ENCODE peak calls at places on chromosomes 1 and 21, in five cellular contexts. One of them, this sample, is unnamed.
A peak's percentile ranks its signal among the peaks of the same experiment; 100 is the strongest.

GRCh38 chr1:5664906-5665875 is 327.0 kb downstream of the NPHP4 start:
- DNase-seq in astrocyte: no peak
- DNase-seq in fibroblast of lung: no peak
- DNase-seq in PC-9: no peak
- DNase-seq in GM23248: no peak
- DNase-seq in this sample: no peak

GRCh38 chr1:72526926-72527325 is 244.6 kb upstream of the NEGR1 start:
- DNase-seq in astrocyte: peak; percentile 87
- DNase-seq in GM23248: peak; percentile 4
- DNase-seq in PC-9: no peak
- DNase-seq in fibroblast of lung: peak; percentile 87
- DNase-seq in this sample: no peak

GRCh38 chr1:109993885-109994284 is 9.3 kb downstream of the AHCYL1 start:
- DNase-seq in fibroblast of lung: peak; percentile 47
- DNase-seq in GM23248: peak; percentile 45
- DNase-seq in astrocyte: no peak
- DNase-seq in PC-9: no peak
- DNase-seq in this sample: peak; percentile 32

GRCh38 chr1:185694081-185694480 is 40.1 kb upstream of the HMCN1 start:
- DNase-seq in PC-9: no peak
- DNase-seq in fibroblast of lung: no peak
- DNase-seq in astrocyte: no peak
- DNase-seq in GM23248: no peak
- DNase-seq in this sample: no peak

GRCh38 chr1:98323906-98324358 is 337.6 kb upstream of the SNX7 start:
- DNase-seq in astrocyte: peak; percentile 99
- DNase-seq in GM23248: peak; percentile 87
- DNase-seq in PC-9: peak; percentile 97
- DNase-seq in fibroblast of lung: peak; percentile 99
- DNase-seq in this sample: peak; percentile 98

GRCh38 chr1:91099746-91100621 is 78.1 kb upstream of the ZNF644 start:
- DNase-seq in GM23248: no peak
- DNase-seq in PC-9: peak; percentile 97
- DNase-seq in fibroblast of lung: peak; percentile 29
- DNase-seq in astrocyte: peak; percentile 35
- DNase-seq in this sample: peak; percentile 46

GRCh38 chr1:111596499-111596898 is 23.1 kb upstream of the RAP1A start:
- DNase-seq in astrocyte: no peak
- DNase-seq in GM23248: no peak
- DNase-seq in fibroblast of lung: no peak
- DNase-seq in PC-9: no peak
- DNase-seq in this sample: no peak

GRCh38 chr1:94648225-94649007 is 106.9 kb upstream of the F3 start:
- DNase-seq in PC-9: peak; percentile 100
- DNase-seq in astrocyte: peak; percentile 100
- DNase-seq in fibroblast of lung: peak; percentile 100
- DNase-seq in GM23248: peak; percentile 99
- DNase-seq in this sample: no peak

GRCh38 chr1:43968348-43968948 is 1.4 kb upstream of the DPH2 start:
- DNase-seq in GM23248: peak; percentile 51
- DNase-seq in PC-9: no peak
- DNase-seq in fibroblast of lung: no peak
- DNase-seq in astrocyte: no peak
- DNase-seq in this sample: peak; percentile 44

GRCh38 chr1:114756009-114756892 is 1.5 kb downstream of the CSDE1 start:
- DNase-seq in astrocyte: peak; percentile 1
- DNase-seq in PC-9: no peak
- DNase-seq in fibroblast of lung: peak; percentile 7
- DNase-seq in GM23248: peak; percentile 32
- DNase-seq in this sample: peak; percentile 63

GRCh38 chr1:183804916-183805734 is at the start of gene RGL1:
- DNase-seq in fibroblast of lung: peak; percentile 76
- DNase-seq in PC-9: peak; percentile 91
- DNase-seq in GM23248: peak; percentile 90
- DNase-seq in astrocyte: peak; percentile 70
- DNase-seq in this sample: peak; percentile 67

GRCh38 chr1:3785458-3786157 is 10.7 kb downstream of the LRRC47 start:
- DNase-seq in PC-9: no peak
- DNase-seq in GM23248: no peak
- DNase-seq in astrocyte: no peak
- DNase-seq in fibroblast of lung: no peak
- DNase-seq in this sample: peak; percentile 49

GRCh38 chr1:41333146-41333784 is 28.0 kb upstream of the FOXO6 start:
- DNase-seq in fibroblast of lung: peak; percentile 92
- DNase-seq in GM23248: peak; percentile 61
- DNase-seq in PC-9: peak; percentile 66
- DNase-seq in astrocyte: peak; percentile 91
- DNase-seq in this sample: peak; percentile 39

GRCh38 chr1:207004931-207005830 is 27.4 kb downstream of the C1orf116 start:
- DNase-seq in fibroblast of lung: peak; percentile 80
- DNase-seq in astrocyte: peak; percentile 70
- DNase-seq in GM23248: peak; percentile 87
- DNase-seq in PC-9: peak; percentile 59
- DNase-seq in this sample: peak; percentile 97

GRCh38 chr1:9439074-9439761 is 100.0 kb upstream of the SLC25A33 start:
- DNase-seq in astrocyte: no peak
- DNase-seq in GM23248: peak; percentile 43
- DNase-seq in fibroblast of lung: no peak
- DNase-seq in PC-9: no peak
- DNase-seq in this sample: no peak

GRCh38 chr1:228008391-228009115 is 1.8 kb downstream of the WNT3A start:
- DNase-seq in GM23248: no peak
- DNase-seq in fibroblast of lung: no peak
- DNase-seq in PC-9: no peak
- DNase-seq in astrocyte: no peak
- DNase-seq in this sample: no peak

GRCh38 chr1:66266350-66266749 is 267.6 kb upstream of the SGIP1 start:
- DNase-seq in astrocyte: no peak
- DNase-seq in GM23248: peak; percentile 40
- DNase-seq in PC-9: no peak
- DNase-seq in fibroblast of lung: no peak
- DNase-seq in this sample: peak; percentile 74

GRCh38 chr21:25507522-25507921 is 99.8 kb downstream of the MRPL39 start:
- DNase-seq in astrocyte: no peak
- DNase-seq in fibroblast of lung: no peak
- DNase-seq in PC-9: no peak
- DNase-seq in GM23248: peak; percentile 6
- DNase-seq in this sample: peak; percentile 46

GRCh38 chr1:177969825-177970371 is at the start of gene SEC16B:
- DNase-seq in PC-9: no peak
- DNase-seq in fibroblast of lung: no peak
- DNase-seq in GM23248: no peak
- DNase-seq in astrocyte: no peak
- DNase-seq in this sample: no peak

GRCh38 chr1:33696962-33697361 is 166.9 kb upstream of the HMGB4 start:
- DNase-seq in fibroblast of lung: no peak
- DNase-seq in astrocyte: no peak
- DNase-seq in GM23248: no peak
- DNase-seq in PC-9: no peak
- DNase-seq in this sample: no peak

GRCh38 chr1:175920401-175920800 is 177.0 kb upstream of the TNR start:
- DNase-seq in PC-9: no peak
- DNase-seq in GM23248: no peak
- DNase-seq in astrocyte: no peak
- DNase-seq in fibroblast of lung: no peak
- DNase-seq in this sample: no peak

GRCh38 chr1:116989851-116990250 is 11.7 kb upstream of the CD101 start:
- DNase-seq in astrocyte: no peak
- DNase-seq in PC-9: no peak
- DNase-seq in fibroblast of lung: no peak
- DNase-seq in GM23248: no peak
- DNase-seq in this sample: no peak

GRCh38 chr1:117650840-117651568 is 45.2 kb downstream of the TENT5C start:
- DNase-seq in fibroblast of lung: no peak
- DNase-seq in astrocyte: no peak
- DNase-seq in PC-9: no peak
- DNase-seq in GM23248: no peak
- DNase-seq in this sample: no peak

GRCh38 chr1:221865808-221866207 is 123.9 kb upstream of the DUSP10 start:
- DNase-seq in astrocyte: peak; percentile 76
- DNase-seq in fibroblast of lung: peak; percentile 85
- DNase-seq in PC-9: no peak
- DNase-seq in GM23248: peak; percentile 33
- DNase-seq in this sample: peak; percentile 16

GRCh38 chr21:45303751-45304150 is 16.1 kb upstream of the POFUT2 start:
- DNase-seq in PC-9: no peak
- DNase-seq in astrocyte: no peak
- DNase-seq in fibroblast of lung: no peak
- DNase-seq in GM23248: no peak
- DNase-seq in this sample: no peak

GRCh38 chr1:114671011-114671938 is 1.4 kb upstream of the DENND2C start:
- DNase-seq in GM23248: peak; percentile 61
- DNase-seq in astrocyte: peak; percentile 7
- DNase-seq in PC-9: peak; percentile 56
- DNase-seq in fibroblast of lung: peak; percentile 15
- DNase-seq in this sample: peak; percentile 48

GRCh38 chr1:210292276-210292851 is 36.3 kb upstream of the HHAT start:
- DNase-seq in astrocyte: peak; percentile 19
- DNase-seq in fibroblast of lung: peak; percentile 45
- DNase-seq in PC-9: peak; percentile 43
- DNase-seq in GM23248: peak; percentile 68
- DNase-seq in this sample: peak; percentile 57

GRCh38 chr1:213977486-213977842 is 10.3 kb upstream of the PROX1 start:
- DNase-seq in PC-9: no peak
- DNase-seq in astrocyte: no peak
- DNase-seq in fibroblast of lung: no peak
- DNase-seq in GM23248: no peak
- DNase-seq in this sample: no peak

GRCh38 chr1:8202182-8202905 is 115.6 kb upstream of the SLC45A1 start:
- DNase-seq in fibroblast of lung: peak; percentile 95
- DNase-seq in GM23248: peak; percentile 90
- DNase-seq in astrocyte: peak; percentile 94
- DNase-seq in PC-9: peak; percentile 89
- DNase-seq in this sample: peak; percentile 76

GRCh38 chr1:84488107-84488506 is 9.0 kb downstream of the RPF1 start:
- DNase-seq in GM23248: no peak
- DNase-seq in PC-9: no peak
- DNase-seq in astrocyte: no peak
- DNase-seq in fibroblast of lung: no peak
- DNase-seq in this sample: no peak

GRCh38 chr1:74463301-74463988 is 49.0 kb downstream of the LRRC53 start:
- DNase-seq in astrocyte: peak; percentile 58
- DNase-seq in PC-9: no peak
- DNase-seq in fibroblast of lung: peak; percentile 65
- DNase-seq in GM23248: peak; percentile 79
- DNase-seq in this sample: peak; percentile 49

GRCh38 chr1:69911301-69911801 is 294.0 kb downstream of the LRRC40 start:
- DNase-seq in astrocyte: peak; percentile 46
- DNase-seq in PC-9: peak; percentile 49
- DNase-seq in fibroblast of lung: peak; percentile 54
- DNase-seq in GM23248: peak; percentile 88
- DNase-seq in this sample: peak; percentile 36

GRCh38 chr1:151512801-151513625 is 1.8 kb downstream of the CGN start:
- DNase-seq in GM23248: no peak
- DNase-seq in astrocyte: no peak
- DNase-seq in fibroblast of lung: no peak
- DNase-seq in PC-9: peak; percentile 91
- DNase-seq in this sample: peak; percentile 95
- H3K27ac ChIP-seq in GM23248: no peak overlapping the region
- H3K27ac ChIP-seq in astrocyte: no peak overlapping the region
- H3K27ac ChIP-seq in fibroblast of lung: no peak overlapping the region
- H3K27ac ChIP-seq in PC-9: peak overlapping the region; percentile 96
- H3K27ac ChIP-seq in this sample: peak overlapping the region; percentile 96

DNA sequence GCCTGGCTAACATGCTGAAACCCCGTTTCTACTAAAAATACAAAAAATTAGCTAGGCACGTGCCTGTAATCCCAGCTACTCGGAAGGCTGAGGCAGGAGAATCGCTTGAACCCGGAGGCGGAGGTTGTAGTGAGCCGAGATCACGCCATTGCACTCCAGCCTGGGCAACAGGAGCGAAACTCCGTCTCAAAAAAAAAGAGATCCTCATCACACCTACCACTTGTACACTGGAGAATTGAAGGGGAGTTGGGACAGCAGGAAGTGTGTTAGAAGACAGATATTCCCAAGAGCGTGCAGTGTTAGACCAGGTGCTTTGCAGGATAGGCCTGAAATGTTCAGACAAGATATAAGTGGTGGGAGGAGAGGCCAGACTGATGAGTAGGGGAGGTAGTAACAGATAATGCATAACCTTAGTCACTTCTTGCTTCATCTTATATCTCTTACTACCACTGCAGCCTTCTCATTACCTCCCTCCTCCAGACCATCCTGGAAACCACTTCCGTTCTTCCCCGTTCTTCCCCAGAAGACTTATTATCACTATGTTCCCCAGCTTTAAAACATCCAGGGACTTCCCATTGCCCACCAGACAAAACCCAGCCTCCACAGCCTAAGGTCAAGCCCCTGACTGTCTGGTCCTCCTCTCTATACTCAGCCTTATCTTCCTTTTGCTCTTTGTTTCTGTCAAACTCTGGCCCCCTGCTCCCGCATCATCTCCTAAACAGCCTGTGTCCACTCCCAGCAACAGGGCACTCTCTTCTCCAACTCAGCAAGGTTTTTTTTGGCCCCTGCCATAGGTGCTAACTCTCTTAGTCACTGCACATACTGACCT is 21.3 kb downstream of the FAM20B start:
- DNase-seq in astrocyte: no peak
- DNase-seq in fibroblast of lung: no peak
- DNase-seq in GM23248: peak; percentile 47
- DNase-seq in PC-9: no peak
- DNase-seq in this sample: no peak
- H2AFZ ChIP-seq in astrocyte: no peak overlapping the region
- H2AFZ ChIP-seq in fibroblast of lung: no peak overlapping the region
- H2AFZ ChIP-seq in GM23248: no peak overlapping the region
- H2AFZ ChIP-seq in PC-9: no peak overlapping the region
- H2AFZ ChIP-seq in this sample: no peak overlapping the region

DNA sequence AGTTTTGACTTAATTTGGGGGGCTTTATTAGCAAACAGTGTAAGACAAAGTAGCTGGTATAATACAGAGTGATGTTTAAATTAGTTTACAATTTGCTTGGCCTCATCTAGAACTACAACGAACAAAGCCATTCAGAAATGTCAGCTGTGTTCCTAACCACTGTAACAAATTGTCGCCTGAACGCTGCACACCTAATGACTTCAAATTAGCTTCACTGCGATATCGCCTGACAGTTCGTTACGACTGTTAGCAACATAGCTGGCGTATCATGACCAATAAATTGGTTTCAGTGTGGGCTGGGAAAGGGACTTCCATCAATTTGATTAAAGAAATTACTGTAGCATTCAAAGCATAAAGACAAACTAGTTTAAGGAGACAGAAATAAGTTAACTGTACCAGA is 139.8 kb upstream of the USH2A start:
- DNase-seq in astrocyte: no peak
- DNase-seq in GM23248: no peak
- DNase-seq in PC-9: no peak
- DNase-seq in fibroblast of lung: no peak
- DNase-seq in this sample: no peak
- H3K27ac ChIP-seq in astrocyte: no peak overlapping the region
- H3K27ac ChIP-seq in GM23248: no peak overlapping the region
- H3K27ac ChIP-seq in PC-9: no peak overlapping the region
- H3K27ac ChIP-seq in fibroblast of lung: no peak overlapping the region
- H3K27ac ChIP-seq in this sample: no peak overlapping the region

DNA sequence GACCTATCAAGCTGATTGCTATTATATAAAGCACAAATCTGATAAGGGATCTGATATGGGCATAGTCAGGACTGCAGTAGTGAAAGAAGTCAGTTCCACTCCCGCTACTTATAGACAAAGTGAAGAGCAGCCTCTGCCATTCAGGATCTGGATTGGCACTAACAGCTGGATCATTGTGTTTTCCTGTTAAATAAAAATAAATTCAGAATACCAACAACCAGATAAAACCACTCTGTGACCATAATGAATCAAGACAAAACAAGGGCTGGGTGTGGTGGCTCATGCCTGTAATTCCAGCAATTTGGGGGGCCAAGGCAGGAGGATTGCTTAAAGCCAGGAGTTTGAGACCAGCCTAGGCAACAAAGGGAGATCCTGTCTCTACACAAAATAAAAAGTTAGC is 5.0 kb upstream of the GLRX2 start:
- DNase-seq in fibroblast of lung: no peak
- DNase-seq in astrocyte: no peak
- DNase-seq in GM23248: no peak
- DNase-seq in PC-9: no peak
- DNase-seq in this sample: no peak
- H2AFZ ChIP-seq in fibroblast of lung: no peak overlapping the region
- H2AFZ ChIP-seq in astrocyte: no peak overlapping the region
- H2AFZ ChIP-seq in GM23248: peak overlapping the region; percentile 77
- H2AFZ ChIP-seq in PC-9: no peak overlapping the region
- H2AFZ ChIP-seq in this sample: no peak overlapping the region